ENCODE peak calls at places on chromosomes 16 and 17, in five cellular contexts. O, A, T, H and F are unnamed samples.

GRCh38 chr17:73267648-73268537 is 6.2 kb upstream of the CPSF4L start:
- DNase-seq in O (no peak), A (no peak), T (no peak), H (no peak), F (no peak)

GRCh38 chr16:84603115-84603816 is 14.6 kb downstream of the COTL1 start:
- DNase-seq in O (peak), A (peak), T (peak), H (no peak), F (peak)

GRCh38 chr16:19907161-19907992 is 22.7 kb upstream of the GPRC5B start:
- DNase-seq in O (peak), A (peak), T (peak), H (peak), F (peak)

GRCh38 chr17:57534863-57535651 is 210.0 kb downstream of the CCDC182 start:
- DNase-seq in O (no peak), A (no peak), T (no peak), H (no peak), F (no peak)

GRCh38 chr17:9170822-9171221 is 149.5 kb downstream of the NTN1 start:
- DNase-seq in O (no peak), A (no peak), T (no peak), H (no peak), F (no peak)

GRCh38 chr17:41519501-41520224 is 973 bp upstream of the KRT15 start:
- DNase-seq in O (no peak), A (no peak), T (no peak), H (no peak), F (no peak)

GRCh38 chr16:11665071-11665491 is 3.2 kb upstream of the SNN start:
- DNase-seq in O (no peak), A (no peak), T (no peak), H (peak), F (no peak)

GRCh38 chr16:29007865-29008593 is 23.2 kb downstream of the LAT start:
- DNase-seq in O (peak), A (peak), T (peak), H (peak), F (peak)

GRCh38 chr17:61594294-61594825 is 3.3 kb upstream of the NACA2 start:
- DNase-seq in O (no peak), A (no peak), T (no peak), H (no peak), F (no peak)

GRCh38 chr17:5508855-5509254 is 22.5 kb downstream of the MIS12 start:
- DNase-seq in O (no peak), A (no peak), T (peak), H (no peak), F (peak)

GRCh38 chr17:1989135-1989534 is 36.0 kb downstream of the RTN4RL1 start:
- DNase-seq in O (no peak), A (no peak), T (peak), H (no peak), F (peak)

GRCh38 chr17:80812362-80813088 is 179.1 kb upstream of the CHMP6 start:
- DNase-seq in O (no peak), A (no peak), T (no peak), H (no peak), F (no peak)

GRCh38 chr17:7413346-7413985 is 5.8 kb downstream of the NLGN2 start:
- DNase-seq in O (no peak), A (no peak), T (peak), H (no peak), F (peak)

GRCh38 chr17:41984454-41984853 is 17.9 kb downstream of the CNP start:
- DNase-seq in O (no peak), A (no peak), T (no peak), H (no peak), F (no peak)

GRCh38 chr16:11614587-11615175 is 28.0 kb upstream of the LITAF start:
- DNase-seq in O (no peak), A (no peak), T (no peak), H (no peak), F (no peak)

GRCh38 chr16:1049113-1049975 is 23.2 kb upstream of the SSTR5 start:
- DNase-seq in O (no peak), A (no peak), T (no peak), H (no peak), F (no peak)